ENCODE peak calls at places on chromosomes 12 and 14, in six cellular contexts. P is amniotic stem cell; D is AG08396; M is lung; W is stimulated activated naive CD4-positive, alpha-beta T cell; O is GM12891. L is an unnamed sample.
A peak's percentile ranks its signal among the peaks of the same experiment; 100 is the strongest.

GRCh38 chr12:12819752-12820311 is 6.7 kb downstream of the DDX47 start:
- DNase-seq in P (peak; percentile 70), D (peak; percentile 81), M (no peak), W (no peak), O (no peak), L (peak; percentile 53)

GRCh38 chr12:1810201-1810930 is 10.0 kb upstream of the LRTM2 start:
- DNase-seq in P (no peak), D (no peak), M (no peak), W (no peak), O (no peak), L (peak; percentile 19)

GRCh38 chr14:92259613-92260357 is 63.2 kb upstream of the SLC24A4 start:
- DNase-seq in P (no peak), D (no peak), M (no peak), W (no peak), O (peak; percentile 32), L (no peak)

GRCh38 chr14:71155743-71156142 is 248.5 kb downstream of the PCNX1 start:
- DNase-seq in P (no peak), D (no peak), M (no peak), W (no peak), O (no peak), L (no peak)

GRCh38 chr14:59918824-59919581 is 941 bp upstream of the LRRC9 start:
- DNase-seq in P (no peak), D (peak; percentile 55), M (no peak), W (peak; percentile 22), O (no peak), L (peak; percentile 34)

GRCh38 chr12:58067610-58068387 is 126.4 kb downstream of the ATP23 start:
- DNase-seq in P (peak; percentile 86), D (no peak), M (no peak), W (no peak), O (no peak), L (peak; percentile 89)

GRCh38 chr14:25069889-25070288 is 19.9 kb upstream of the STXBP6 start:
- DNase-seq in P (no peak), D (no peak), M (no peak), W (no peak), O (no peak), L (no peak)

GRCh38 chr12:9813821-9814798 is 13.2 kb upstream of the KLRF1 start:
- DNase-seq in P (no peak), D (peak; percentile 84), M (peak; percentile 82), W (peak; percentile 95), O (peak; percentile 85), L (peak; percentile 69)

GRCh38 chr12:112309797-112310196 is 72.4 kb downstream of the HECTD4 start:
- DNase-seq in P (no peak), D (no peak), M (no peak), W (no peak), O (no peak), L (no peak)

GRCh38 chr12:18750087-18750486 is 12.2 kb downstream of the CAPZA3 start:
- DNase-seq in P (no peak), D (peak; percentile 5), M (no peak), W (no peak), O (no peak), L (peak; percentile 16)

GRCh38 chr14:68507544-68508081 is 285.3 kb downstream of the ZFP36L1 start:
- DNase-seq in P (no peak), D (no peak), M (no peak), W (peak; percentile 56), O (no peak), L (no peak)

GRCh38 chr12:41531147-41531829 is 343.2 kb downstream of the PDZRN4 start:
- DNase-seq in P (no peak), D (peak; percentile 6), M (no peak), W (no peak), O (no peak), L (no peak)

GRCh38 chr12:55717397-55718007 is 1.7 kb downstream of the BLOC1S1 start:
- DNase-seq in P (no peak), D (no peak), M (no peak), W (no peak), O (no peak), L (no peak)

GRCh38 chr12:66044731-66045130 is 85.8 kb downstream of the LLPH start:
- DNase-seq in P (peak; percentile 16), D (peak; percentile 11), M (no peak), W (no peak), O (no peak), L (peak; percentile 52)

GRCh38 chr12:39236994-39237393 is 205.9 kb downstream of the KIF21A start:
- DNase-seq in P (no peak), D (peak; percentile 3), M (no peak), W (no peak), O (no peak), L (peak; percentile 62)

GRCh38 chr12:70120970-70121369 is 122.3 kb upstream of the CNOT2 start:
- DNase-seq in P (no peak), D (no peak), M (no peak), W (no peak), O (no peak), L (no peak)

GRCh38 chr12:57764662-57765002 is 2.2 kb downstream of the CYP27B1 start:
- DNase-seq in P (no peak), D (no peak), M (no peak), W (no peak), O (no peak), L (peak; percentile 32)

GRCh38 chr14:75906680-75907280 is 75.0 kb downstream of the TGFB3 start:
- DNase-seq in P (peak; percentile 64), D (peak; percentile 59), M (peak; percentile 47), W (peak; percentile 70), O (peak; percentile 12), L (peak; percentile 69)

GRCh38 chr12:99984271-99985128 is at the start of gene ANKS1B:
- DNase-seq in P (peak; percentile 47), D (peak; percentile 59), M (peak; percentile 57), W (no peak), O (peak; percentile 36), L (peak; percentile 79)

GRCh38 chr14:102220031-102220430 is 80.3 kb downstream of the WDR20 start:
- DNase-seq in P (no peak), D (no peak), M (no peak), W (no peak), O (peak; percentile 74), L (no peak)

GRCh38 chr12:57836442-57837375 is 9.8 kb downstream of the CTDSP2 start:
- DNase-seq in P (no peak), D (peak; percentile 75), M (peak; percentile 64), W (peak; percentile 26), O (peak; percentile 39), L (peak; percentile 60)

GRCh38 chr12:21502164-21502496 is 541 bp downstream of the GOLT1B start:
- DNase-seq in P (no peak), D (peak; percentile 11), M (no peak), W (peak; percentile 70), O (no peak), L (peak; percentile 24)

GRCh38 chr12:79935021-79935623 is at the start of gene PPP1R12A:
- DNase-seq in P (peak; percentile 96), D (peak; percentile 95), M (peak; percentile 97), W (peak; percentile 94), O (peak; percentile 69), L (peak; percentile 98)

L was measured in MCF 10A.